ENCODE peak calls at places on chromosomes 12 and 14, in ten cellular contexts. X is ascending aorta, V is M059J, Y is COLO829, C is ELR, R is transverse colon, B is NCI-H748 treated with DMSO at 0.1 percent for 48 hours, F is GM04504, P is ecto neural progenitor cell, O is T-helper 1 cell. T is an unnamed sample.

GRCh38 chr12:102513739-102514138 is 33.4 kb upstream of the IGF1 start:
- DNase-seq in B (no peak), C (peak), Y (no peak), P (no peak), X (no peak), O (no peak), F (no peak), R (no peak), V (peak), T (no peak)

GRCh38 chr12:52203126-52203921 is 11.5 kb upstream of the KRT80 start:
- DNase-seq in V (peak), C (peak), R (peak), B (peak), X (peak), Y (peak), O (no peak), F (peak), P (no peak), T (no peak)

GRCh38 chr14:104292084-104292970 is 153.9 kb downstream of the KIF26A start:
- DNase-seq in X (no peak), C (no peak), P (peak), B (no peak), F (no peak), O (no peak), Y (no peak), R (peak), V (no peak), T (no peak)

GRCh38 chr14:104827173-104828055 is 26.5 kb downstream of the ZBTB42 start:
- DNase-seq in C (peak), V (no peak), Y (peak), P (peak), B (peak), O (peak), F (no peak), X (peak), R (peak), T (no peak)

GRCh38 chr12:3342051-3342450 is 149.0 kb upstream of the PRMT8 start:
- DNase-seq in R (no peak), F (no peak), C (peak), Y (no peak), B (peak), P (peak), O (no peak), X (no peak), V (peak), T (no peak)

GRCh38 chr12:114735011-114735410 is 51.0 kb upstream of the TBX3 start:
- DNase-seq in F (no peak), X (no peak), O (no peak), R (no peak), C (no peak), Y (no peak), P (no peak), V (no peak), B (no peak), T (no peak)

GRCh38 chr12:51788876-51789275 is 59.6 kb downstream of the FIGNL2 start:
- DNase-seq in X (no peak), F (peak), R (no peak), Y (no peak), C (peak), P (no peak), B (no peak), O (no peak), V (peak), T (peak)

GRCh38 chr14:105526781-105527380 is 498 bp downstream of the TMEM121 start:
- DNase-seq in Y (no peak), O (no peak), F (no peak), B (no peak), P (no peak), C (no peak), X (no peak), R (no peak), V (no peak), T (no peak)

GRCh38 chr12:28156804-28157203 is 33.5 kb upstream of the CCDC91 start:
- DNase-seq in F (no peak), X (no peak), R (no peak), B (no peak), P (no peak), C (no peak), V (no peak), O (no peak), Y (no peak), T (no peak)

GRCh38 chr14:21428930-21429329 is 27.0 kb downstream of the CHD8 start:
- DNase-seq in X (no peak), R (no peak), O (no peak), C (no peak), Y (no peak), V (peak), B (no peak), P (no peak), F (no peak), T (no peak)

GRCh38 chr12:23954332-23954731 is 4.9 kb upstream of the SOX5 start:
- DNase-seq in P (no peak), F (no peak), R (no peak), X (no peak), B (no peak), O (no peak), C (no peak), Y (no peak), V (peak), T (no peak)

GRCh38 chr12:56103066-56103711 is 1.2 kb upstream of the PA2G4 start:
- DNase-seq in F (no peak), P (no peak), R (no peak), Y (no peak), X (no peak), B (no peak), O (peak), C (no peak), V (no peak), T (no peak)

GRCh38 chr14:69331206-69331605 is 66.9 kb downstream of the ERH start:
- DNase-seq in O (no peak), P (no peak), R (no peak), C (no peak), F (no peak), X (no peak), Y (no peak), V (no peak), B (no peak), T (no peak)

GRCh38 chr12:89379100-89379838 is 27.0 kb upstream of the DUSP6 start:
- DNase-seq in P (no peak), Y (no peak), F (no peak), X (no peak), O (no peak), C (no peak), R (no peak), B (no peak), V (no peak), T (no peak)

GRCh38 chr14:100417466-100417865 is 94.3 kb downstream of the SLC25A47 start:
- DNase-seq in R (peak), X (no peak), P (peak), C (peak), V (peak), B (no peak), F (peak), Y (peak), O (no peak), T (peak)

GRCh38 chr12:5391638-5392037 is 40.3 kb upstream of the NTF3 start:
- DNase-seq in R (no peak), V (peak), P (no peak), X (no peak), C (no peak), Y (no peak), F (peak), O (no peak), B (no peak), T (peak)

GRCh38 chr12:89279499-89279898 is 72.8 kb downstream of the DUSP6 start:
- DNase-seq in F (no peak), O (no peak), C (no peak), X (no peak), Y (no peak), P (no peak), V (no peak), B (no peak), R (no peak), T (no peak)

GRCh38 chr14:51593397-51593796 is 58.3 kb upstream of the FRMD6 start:
- DNase-seq in P (no peak), O (no peak), Y (no peak), B (no peak), C (peak), F (no peak), X (no peak), V (no peak), R (no peak), T (no peak)

GRCh38 chr12:55935742-55936151 is 4.8 kb downstream of the DGKA start:
- DNase-seq in F (no peak), R (no peak), X (peak), O (peak), V (no peak), B (no peak), C (no peak), P (no peak), Y (no peak), T (no peak)

GRCh38 chr14:59630281-59630963 is 53.8 kb upstream of the CCDC175 start:
- DNase-seq in X (peak), V (no peak), C (no peak), F (no peak), R (no peak), Y (no peak), B (peak), P (peak), O (no peak), T (no peak)